ENCODE peak calls at places on chromosomes 7 and 10, in six cellular contexts. One of them, this sample, is unnamed.

GRCh38 chr10:124088944-124089343 is 4.5 kb downstream of the CHST15 start:
- DNase-seq in psoas muscle: no peak
- DNase-seq in kidney: no peak
- DNase-seq in AG04450: no peak
- DNase-seq in BE2C: no peak
- DNase-seq in kidney epithelial cell: no peak
- DNase-seq in this sample: no peak

GRCh38 chr10:32938554-32939061 is 19.4 kb downstream of the ITGB1 start:
- DNase-seq in psoas muscle: peak
- DNase-seq in kidney: no peak
- DNase-seq in AG04450: no peak
- DNase-seq in BE2C: peak
- DNase-seq in kidney epithelial cell: no peak
- DNase-seq in this sample: no peak

GRCh38 chr7:33472348-33473025 is 343.1 kb downstream of the BBS9 start:
- DNase-seq in psoas muscle: no peak
- DNase-seq in kidney: no peak
- DNase-seq in AG04450: no peak
- DNase-seq in BE2C: no peak
- DNase-seq in kidney epithelial cell: no peak
- DNase-seq in this sample: no peak

GRCh38 chr7:64463636-64464375 is 99.1 kb downstream of the ZNF680 start:
- DNase-seq in psoas muscle: peak
- DNase-seq in kidney: peak
- DNase-seq in AG04450: no peak
- DNase-seq in BE2C: peak
- DNase-seq in kidney epithelial cell: peak
- DNase-seq in this sample: no peak

GRCh38 chr7:20053334-20054104 is 163.7 kb downstream of the MACC1 start:
- DNase-seq in psoas muscle: no peak
- DNase-seq in kidney: no peak
- DNase-seq in AG04450: no peak
- DNase-seq in BE2C: no peak
- DNase-seq in kidney epithelial cell: no peak
- DNase-seq in this sample: no peak

GRCh38 chr10:131776496-131776895 is 124.3 kb upstream of the PPP2R2D start:
- DNase-seq in psoas muscle: no peak
- DNase-seq in kidney: peak
- DNase-seq in AG04450: no peak
- DNase-seq in BE2C: no peak
- DNase-seq in kidney epithelial cell: no peak
- DNase-seq in this sample: no peak

GRCh38 chr7:7157177-7157886 is 25.0 kb upstream of the C1GALT1 start:
- DNase-seq in psoas muscle: no peak
- DNase-seq in kidney: no peak
- DNase-seq in AG04450: peak
- DNase-seq in BE2C: no peak
- DNase-seq in kidney epithelial cell: peak
- DNase-seq in this sample: no peak

GRCh38 chr7:102196028-102196427 is 90.6 kb upstream of the SH2B2 start:
- DNase-seq in psoas muscle: no peak
- DNase-seq in kidney: no peak
- DNase-seq in AG04450: no peak
- DNase-seq in BE2C: no peak
- DNase-seq in kidney epithelial cell: no peak
- DNase-seq in this sample: no peak

GRCh38 chr7:41955475-41956243 is 252.8 kb upstream of the INHBA start:
- DNase-seq in psoas muscle: peak
- DNase-seq in kidney: peak
- DNase-seq in AG04450: peak
- DNase-seq in BE2C: no peak
- DNase-seq in kidney epithelial cell: peak
- DNase-seq in this sample: peak

GRCh38 chr7:45193868-45194267 is 36.3 kb downstream of the RAMP3 start:
- DNase-seq in psoas muscle: peak
- DNase-seq in kidney: no peak
- DNase-seq in AG04450: no peak
- DNase-seq in BE2C: no peak
- DNase-seq in kidney epithelial cell: no peak
- DNase-seq in this sample: no peak

GRCh38 chr10:126062132-126063032 is 166.0 kb downstream of the FANK1 start:
- DNase-seq in psoas muscle: peak
- DNase-seq in kidney: peak
- DNase-seq in AG04450: peak
- DNase-seq in BE2C: peak
- DNase-seq in kidney epithelial cell: peak
- DNase-seq in this sample: no peak

GRCh38 chr10:123463176-123463575 is 203.0 kb upstream of the GPR26 start:
- DNase-seq in psoas muscle: no peak
- DNase-seq in kidney: no peak
- DNase-seq in AG04450: no peak
- DNase-seq in BE2C: no peak
- DNase-seq in kidney epithelial cell: no peak
- DNase-seq in this sample: no peak

GRCh38 chr7:116650436-116650835 is 21.6 kb upstream of the MET start:
- DNase-seq in psoas muscle: no peak
- DNase-seq in kidney: no peak
- DNase-seq in AG04450: no peak
- DNase-seq in BE2C: no peak
- DNase-seq in kidney epithelial cell: no peak
- DNase-seq in this sample: no peak

GRCh38 chr7:66076459-66077329 is 1.1 kb downstream of the ASL start:
- DNase-seq in psoas muscle: no peak
- DNase-seq in kidney: peak
- DNase-seq in AG04450: no peak
- DNase-seq in BE2C: no peak
- DNase-seq in kidney epithelial cell: no peak
- DNase-seq in this sample: no peak

GRCh38 chr10:44437837-44438752 is 53.2 kb upstream of the CXCL12 start:
- DNase-seq in psoas muscle: no peak
- DNase-seq in kidney: no peak
- DNase-seq in AG04450: no peak
- DNase-seq in BE2C: no peak
- DNase-seq in kidney epithelial cell: no peak
- DNase-seq in this sample: no peak

GRCh38 chr10:14184841-14185500 is 145.8 kb downstream of the FRMD4A start:
- DNase-seq in psoas muscle: no peak
- DNase-seq in kidney: no peak
- DNase-seq in AG04450: no peak
- DNase-seq in BE2C: no peak
- DNase-seq in kidney epithelial cell: no peak
- DNase-seq in this sample: no peak

GRCh38 chr10:58209669-58210068 is 58.0 kb downstream of the IPMK start:
- DNase-seq in psoas muscle: no peak
- DNase-seq in kidney: no peak
- DNase-seq in AG04450: no peak
- DNase-seq in BE2C: peak
- DNase-seq in kidney epithelial cell: no peak
- DNase-seq in this sample: no peak

GRCh38 chr10:75904499-75905283 is 473.3 kb downstream of the LRMDA start:
- DNase-seq in psoas muscle: no peak
- DNase-seq in kidney: no peak
- DNase-seq in AG04450: no peak
- DNase-seq in BE2C: no peak
- DNase-seq in kidney epithelial cell: no peak
- DNase-seq in this sample: no peak

GRCh38 chr7:50610521-50611277 is 45.5 kb upstream of the DDC start:
- DNase-seq in psoas muscle: no peak
- DNase-seq in kidney: no peak
- DNase-seq in AG04450: no peak
- DNase-seq in BE2C: no peak
- DNase-seq in kidney epithelial cell: peak
- DNase-seq in this sample: no peak

GRCh38 chr10:6058677-6059475 is 3.3 kb downstream of the IL2RA start:
- DNase-seq in psoas muscle: no peak
- DNase-seq in kidney: no peak
- DNase-seq in AG04450: no peak
- DNase-seq in BE2C: no peak
- DNase-seq in kidney epithelial cell: no peak
- DNase-seq in this sample: no peak

GRCh38 chr10:97428572-97428981 is 2.6 kb downstream of the PGAM1 start:
- DNase-seq in psoas muscle: no peak
- DNase-seq in kidney: no peak
- DNase-seq in AG04450: no peak
- DNase-seq in BE2C: no peak
- DNase-seq in kidney epithelial cell: no peak
- DNase-seq in this sample: no peak

GRCh38 chr10:133295426-133296320 is 13.0 kb downstream of the TUBGCP2 start:
- DNase-seq in psoas muscle: peak
- DNase-seq in kidney: no peak
- DNase-seq in AG04450: no peak
- DNase-seq in BE2C: no peak
- DNase-seq in kidney epithelial cell: no peak
- DNase-seq in this sample: no peak

GRCh38 chr10:38054361-38054797 is 39.8 kb upstream of the ZNF37A start:
- DNase-seq in psoas muscle: no peak
- DNase-seq in kidney: no peak
- DNase-seq in AG04450: peak
- DNase-seq in BE2C: no peak
- DNase-seq in kidney epithelial cell: no peak
- DNase-seq in this sample: no peak
- H3K4me3 ChIP-seq in psoas muscle: no peak
- H3K4me3 ChIP-seq in kidney: no peak
- H3K4me3 ChIP-seq in AG04450: no peak
- H3K4me3 ChIP-seq in BE2C: no peak
- H3K4me3 ChIP-seq in kidney epithelial cell: no peak
- H3K4me3 ChIP-seq in this sample: no peak

GRCh38 chr7:151696738-151697514 is 177.2 kb upstream of the RHEB start:
- DNase-seq in psoas muscle: peak
- DNase-seq in kidney: peak
- DNase-seq in AG04450: no peak
- DNase-seq in BE2C: peak
- DNase-seq in kidney epithelial cell: no peak
- DNase-seq in this sample: peak
- TF ChIP-seq CTCF in psoas muscle: no peak
- TF ChIP-seq CTCF in kidney: no peak
- TF ChIP-seq CTCF in AG04450: no peak
- TF ChIP-seq CTCF in BE2C: peak
- TF ChIP-seq CTCF in kidney epithelial cell: no peak
- TF ChIP-seq CTCF in this sample: peak

GRCh38 chr7:4745265-4745919 is 30.0 kb upstream of the AP5Z1 start:
- DNase-seq in psoas muscle: no peak
- DNase-seq in kidney: no peak
- DNase-seq in AG04450: no peak
- DNase-seq in BE2C: no peak
- DNase-seq in kidney epithelial cell: no peak
- DNase-seq in this sample: no peak
- H3K4me3 ChIP-seq in psoas muscle: peak
- H3K4me3 ChIP-seq in kidney: peak
- H3K4me3 ChIP-seq in AG04450: peak
- H3K4me3 ChIP-seq in BE2C: no peak
- H3K4me3 ChIP-seq in kidney epithelial cell: peak
- H3K4me3 ChIP-seq in this sample: no peak

GRCh38 chr7:127250312-127251047 is 2.3 kb downstream of the GRM8 start:
- DNase-seq in psoas muscle: no peak
- DNase-seq in kidney: no peak
- DNase-seq in AG04450: no peak
- DNase-seq in BE2C: no peak
- DNase-seq in kidney epithelial cell: no peak
- DNase-seq in this sample: no peak
- TF ChIP-seq CTCF in psoas muscle: no peak
- TF ChIP-seq CTCF in kidney: no peak
- TF ChIP-seq CTCF in AG04450: no peak
- TF ChIP-seq CTCF in BE2C: no peak
- TF ChIP-seq CTCF in kidney epithelial cell: no peak
- TF ChIP-seq CTCF in this sample: no peak

GRCh38 chr7:75943864-75944263 is 28.9 kb downstream of the POR start:
- DNase-seq in psoas muscle: no peak
- DNase-seq in kidney: no peak
- DNase-seq in AG04450: no peak
- DNase-seq in BE2C: no peak
- DNase-seq in kidney epithelial cell: peak
- DNase-seq in this sample: no peak
- H3K4me3 ChIP-seq in psoas muscle: no peak
- H3K4me3 ChIP-seq in kidney: no peak
- H3K4me3 ChIP-seq in AG04450: no peak
- H3K4me3 ChIP-seq in BE2C: no peak
- H3K4me3 ChIP-seq in kidney epithelial cell: no peak
- H3K4me3 ChIP-seq in this sample: no peak

GRCh38 chr10:70669732-70670317 is 2.5 kb upstream of the ADAMTS14 start:
- DNase-seq in psoas muscle: no peak
- DNase-seq in kidney: no peak
- DNase-seq in AG04450: no peak
- DNase-seq in BE2C: no peak
- DNase-seq in kidney epithelial cell: no peak
- DNase-seq in this sample: no peak

GRCh38 chr10:70672165-70672992 is at the start of gene ADAMTS14:
- DNase-seq in psoas muscle: peak
- DNase-seq in kidney: no peak
- DNase-seq in AG04450: no peak
- DNase-seq in BE2C: peak
- DNase-seq in kidney epithelial cell: no peak
- DNase-seq in this sample: peak

GRCh38 chr10:70671229-70671588 is 1.1 kb upstream of the ADAMTS14 start:
- DNase-seq in psoas muscle: no peak
- DNase-seq in kidney: no peak
- DNase-seq in AG04450: no peak
- DNase-seq in BE2C: no peak
- DNase-seq in kidney epithelial cell: no peak
- DNase-seq in this sample: no peak

GRCh38 chr10:70672993-70673928 is 955 bp downstream of the ADAMTS14 start:
- DNase-seq in psoas muscle: no peak
- DNase-seq in kidney: no peak
- DNase-seq in AG04450: peak
- DNase-seq in BE2C: no peak
- DNase-seq in kidney epithelial cell: no peak
- DNase-seq in this sample: no peak

DNA sequence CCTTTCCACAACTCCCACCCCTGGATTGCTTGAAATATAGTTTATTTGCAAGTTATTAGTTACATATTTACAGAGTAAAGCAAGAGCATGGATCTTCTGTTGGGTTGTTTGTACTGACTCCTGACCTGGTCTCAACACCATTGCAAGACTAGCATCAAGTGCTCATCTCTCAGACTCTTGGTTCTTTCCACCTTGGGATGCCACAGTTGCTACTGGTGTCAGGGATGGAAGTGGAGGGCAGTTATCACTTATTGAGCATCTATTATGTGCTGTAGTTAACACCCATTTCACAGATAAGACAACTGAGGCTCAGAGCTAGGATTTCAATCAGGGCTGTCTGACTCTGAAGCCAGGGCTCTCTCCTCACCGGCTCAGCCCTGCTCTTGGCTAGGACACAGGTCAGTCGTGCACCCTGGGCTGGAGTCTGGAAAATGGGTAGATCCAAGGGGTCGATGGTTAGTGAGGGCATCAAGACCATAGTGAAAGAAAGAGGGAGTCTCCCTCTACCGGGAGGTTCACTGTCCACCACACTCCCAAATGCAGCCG is 614 bp upstream of the ADAMTS14 start:
- DNase-seq in psoas muscle: no peak
- DNase-seq in kidney: no peak
- DNase-seq in AG04450: no peak
- DNase-seq in BE2C: no peak
- DNase-seq in kidney epithelial cell: no peak
- DNase-seq in this sample: no peak
- TF ChIP-seq CTCF in psoas muscle: no peak
- TF ChIP-seq CTCF in kidney: no peak
- TF ChIP-seq CTCF in AG04450: peak
- TF ChIP-seq CTCF in BE2C: no peak
- TF ChIP-seq CTCF in kidney epithelial cell: peak
- TF ChIP-seq CTCF in this sample: peak